ENCODE peak calls at places on chromosome 16, in nine cellular contexts. T is heart left ventricle; A is AG10803; Q is stimulated activated CD4-positive, alpha-beta T cell treated with anti-CD3 and anti-CD28 coated beads, Interleukin-4, amount 100 ng/mL, for 1 hour; Z is NCI-H524 treated with DMSO at 0.1 percent for 48 hours; V is left kidney; R is 8988T; C is sciatic nerve; B is mesothelial cell of epicardium. X is an unnamed sample.

GRCh38 chr16:9050102-9050830 is 41.2 kb upstream of the HAPSTR1 start:
- DNase-seq in T (no peak), A (no peak), Q (peak), Z (no peak), V (peak), R (no peak), C (no peak), B (no peak), X (no peak)

GRCh38 chr16:13885700-13886099 is 34.3 kb upstream of the ERCC4 start:
- DNase-seq in T (no peak), A (no peak), Q (no peak), Z (no peak), V (no peak), R (no peak), C (no peak), B (no peak), X (no peak)

GRCh38 chr16:55152875-55153390 is 171.1 kb upstream of the IRX6 start:
- DNase-seq in T (no peak), A (peak), Q (no peak), Z (no peak), V (no peak), R (no peak), C (no peak), B (no peak), X (no peak)

GRCh38 chr16:12899529-12900168 is 1.7 kb upstream of the SHISA9 start:
- DNase-seq in T (no peak), A (no peak), Q (no peak), Z (no peak), V (peak), R (no peak), C (no peak), B (no peak), X (no peak)

GRCh38 chr16:48011466-48011865 is 144.3 kb downstream of the ABCC12 start:
- DNase-seq in T (no peak), A (no peak), Q (no peak), Z (no peak), V (no peak), R (no peak), C (no peak), B (no peak), X (no peak)

GRCh38 chr16:74817851-74818250 is 43.2 kb upstream of the FA2H start:
- DNase-seq in T (no peak), A (no peak), Q (no peak), Z (peak), V (no peak), R (no peak), C (no peak), B (no peak), X (no peak)

GRCh38 chr16:88746511-88746910 is 38.5 kb downstream of the PIEZO1 start:
- DNase-seq in T (no peak), A (no peak), Q (no peak), Z (no peak), V (no peak), R (no peak), C (no peak), B (no peak), X (no peak)

GRCh38 chr16:75111514-75112280 is 4.9 kb downstream of the LDHD start:
- DNase-seq in T (peak), A (no peak), Q (no peak), Z (no peak), V (peak), R (no peak), C (no peak), B (no peak), X (no peak)

GRCh38 chr16:50467943-50468748 is 80.0 kb upstream of the NKD1 start:
- DNase-seq in T (no peak), A (no peak), Q (peak), Z (peak), V (peak), R (no peak), C (no peak), B (peak), X (no peak)

GRCh38 chr16:11328172-11329079 is 16.8 kb upstream of the RMI2 start:
- DNase-seq in T (peak), A (peak), Q (peak), Z (no peak), V (peak), R (peak), C (no peak), B (no peak), X (peak)

GRCh38 chr16:88472637-88473205 is 19.6 kb downstream of the ZFPM1 start:
- DNase-seq in T (no peak), A (no peak), Q (no peak), Z (no peak), V (no peak), R (no peak), C (no peak), B (no peak), X (no peak)

GRCh38 chr16:69411064-69411985 is 13.1 kb upstream of the CYB5B start:
- DNase-seq in T (no peak), A (no peak), Q (no peak), Z (no peak), V (no peak), R (no peak), C (no peak), B (no peak), X (no peak)

GRCh38 chr16:28182183-28182582 is 29.6 kb downstream of the XPO6 start:
- DNase-seq in T (no peak), A (peak), Q (peak), Z (no peak), V (peak), R (no peak), C (no peak), B (no peak), X (no peak)

GRCh38 chr16:51154271-51155171 is 3.5 kb upstream of the SALL1 start:
- DNase-seq in T (no peak), A (no peak), Q (no peak), Z (no peak), V (peak), R (no peak), C (no peak), B (no peak), X (no peak)

GRCh38 chr16:27242868-27243590 is 25.5 kb downstream of the NSMCE1 start:
- DNase-seq in T (peak), A (peak), Q (no peak), Z (no peak), V (peak), R (no peak), C (no peak), B (no peak), X (peak)

GRCh38 chr16:4970010-4970409 is 11.9 kb downstream of the SEC14L5 start:
- DNase-seq in T (no peak), A (no peak), Q (no peak), Z (no peak), V (no peak), R (no peak), C (no peak), B (no peak), X (no peak)

GRCh38 chr16:4882633-4883285 is 35.5 kb downstream of the UBN1 start:
- DNase-seq in T (no peak), A (peak), Q (no peak), Z (no peak), V (no peak), R (no peak), C (no peak), B (no peak), X (no peak)

GRCh38 chr16:88941051-88941932 is 35.7 kb downstream of the CBFA2T3 start:
- DNase-seq in T (peak), A (no peak), Q (peak), Z (no peak), V (peak), R (no peak), C (no peak), B (no peak), X (peak)

GRCh38 chr16:14444979-14445810 is 184.9 kb downstream of the PARN start:
- DNase-seq in T (no peak), A (no peak), Q (no peak), Z (no peak), V (no peak), R (no peak), C (no peak), B (no peak), X (no peak)

GRCh38 chr16:49462356-49462988 is 88.9 kb downstream of the C16orf78 start:
- DNase-seq in T (no peak), A (no peak), Q (no peak), Z (no peak), V (no peak), R (no peak), C (peak), B (no peak), X (no peak)

GRCh38 chr16:25093208-25094061 is 18.1 kb upstream of the LCMT1 start:
- DNase-seq in T (no peak), A (no peak), Q (no peak), Z (no peak), V (no peak), R (no peak), C (no peak), B (no peak), X (no peak)

GRCh38 chr16:28910046-28911031 is 14.7 kb downstream of the RABEP2 start:
- DNase-seq in T (no peak), A (no peak), Q (no peak), Z (no peak), V (peak), R (no peak), C (no peak), B (no peak), X (no peak)

GRCh38 chr16:24488045-24488444 is 51.3 kb upstream of the RBBP6 start:
- DNase-seq in T (no peak), A (no peak), Q (no peak), Z (no peak), V (no peak), R (no peak), C (no peak), B (no peak), X (no peak)

GRCh38 chr16:4597174-4597573 is 17.5 kb downstream of the UBALD1 start:
- DNase-seq in T (no peak), A (no peak), Q (no peak), Z (no peak), V (peak), R (no peak), C (no peak), B (no peak), X (no peak)

GRCh38 chr16:24508614-24509013 is 30.8 kb upstream of the RBBP6 start:
- DNase-seq in T (no peak), A (peak), Q (no peak), Z (no peak), V (no peak), R (no peak), C (no peak), B (no peak), X (no peak)

GRCh38 chr16:49269231-49269630 is 12.4 kb downstream of the CBLN1 start:
- DNase-seq in T (no peak), A (no peak), Q (no peak), Z (no peak), V (no peak), R (no peak), C (no peak), B (no peak), X (no peak)

GRCh38 chr16:84277244-84277823 is 17.3 kb upstream of the WFDC1 start:
- DNase-seq in T (peak), A (peak), Q (peak), Z (no peak), V (peak), R (peak), C (peak), B (peak), X (peak)

GRCh38 chr16:67481561-67482259 is 753 bp upstream of the ATP6V0D1 start:
- DNase-seq in T (peak), A (no peak), Q (peak), Z (no peak), V (peak), R (no peak), C (peak), B (no peak), X (peak)

GRCh38 chr16:89013692-89014455 is 36.9 kb upstream of the CBFA2T3 start:
- DNase-seq in T (peak), A (no peak), Q (no peak), Z (no peak), V (no peak), R (no peak), C (no peak), B (no peak), X (no peak)

GRCh38 chr16:82263456-82264159 is 93.6 kb upstream of the MPHOSPH6 start:
- DNase-seq in T (no peak), A (peak), Q (peak), Z (no peak), V (peak), R (peak), C (peak), B (no peak), X (peak)

GRCh38 chr16:87963400-87963799 is 12.2 kb downstream of the BANP start:
- DNase-seq in T (no peak), A (peak), Q (peak), Z (no peak), V (no peak), R (peak), C (no peak), B (no peak), X (no peak)

GRCh38 chr16:1154291-1154886 is 1.5 kb downstream of the CACNA1H start:
- DNase-seq in T (no peak), A (no peak), Q (no peak), Z (no peak), V (peak), R (no peak), C (no peak), B (no peak), X (no peak)

GRCh38 chr16:85858984-85859817 is 39.8 kb upstream of the IRF8 start:
- DNase-seq in T (no peak), A (no peak), Q (no peak), Z (no peak), V (no peak), R (no peak), C (peak), B (no peak), X (no peak)

GRCh38 chr16:4115209-4115940 is 867 bp downstream of the ADCY9 start:
- DNase-seq in T (peak), A (peak), Q (peak), Z (no peak), V (peak), R (peak), C (peak), B (peak), X (peak)

GRCh38 chr16:81214745-81215166 is 23.7 kb upstream of the BCO1 start:
- DNase-seq in T (no peak), A (peak), Q (no peak), Z (no peak), V (peak), R (peak), C (no peak), B (no peak), X (no peak)

GRCh38 chr16:47467501-47467900 is 6.4 kb downstream of the PHKB start:
- DNase-seq in T (no peak), A (no peak), Q (no peak), Z (no peak), V (no peak), R (no peak), C (no peak), B (no peak), X (no peak)

GRCh38 chr16:2233872-2234812 is 2.1 kb upstream of the DNASE1L2 start:
- DNase-seq in T (no peak), A (no peak), Q (no peak), Z (no peak), V (no peak), R (no peak), C (no peak), B (no peak), X (no peak)